ENCODE peak calls at places on chromosomes 5 and 9, in eight cellular contexts. S is GM06990; D is progenitor cell of endocrine pancreas; Z is PC-3; J is stimulated activated CD4-positive, alpha-beta T cell treated with anti-CD3 and anti-CD28 coated beads, Interleukin-2, amount 100 ng/mL, for 48 hours; R is NCI-H460; T is psoas muscle; G is fibroblast of mammary gland. F is an unnamed sample.

GRCh38 chr9:137071282-137071681 is 925 bp upstream of the SAPCD2 start:
- DNase-seq in T (no peak), S (no peak), J (no peak), G (no peak), R (no peak), D (no peak), Z (no peak), F (no peak)

GRCh38 chr9:127931092-127931881 is 710 bp upstream of the PIP5KL1 start:
- DNase-seq in D (no peak), G (peak), R (peak), S (no peak), T (no peak), Z (peak), J (no peak), F (peak)

GRCh38 chr9:129490583-129491485 is 130.1 kb downstream of the C9orf50 start:
- DNase-seq in R (no peak), D (no peak), J (no peak), S (no peak), Z (no peak), G (no peak), T (no peak), F (no peak)

GRCh38 chr5:1447772-1448361 is 2.6 kb upstream of the SLC6A3 start:
- DNase-seq in G (no peak), S (no peak), Z (no peak), T (peak), D (no peak), J (no peak), R (no peak), F (no peak)

GRCh38 chr9:136012651-136013050 is 51.5 kb upstream of the UBAC1 start:
- DNase-seq in Z (no peak), G (peak), S (no peak), D (no peak), J (no peak), T (peak), R (no peak), F (no peak)

GRCh38 chr5:13508559-13508958 is 435.9 kb downstream of the DNAH5 start:
- DNase-seq in S (no peak), J (no peak), G (no peak), Z (no peak), D (no peak), R (no peak), T (no peak), F (no peak)

GRCh38 chr9:4118666-4119065 is 181.2 kb downstream of the GLIS3 start:
- DNase-seq in T (no peak), R (no peak), G (no peak), S (no peak), J (no peak), Z (no peak), D (no peak), F (no peak)

GRCh38 chr5:150612405-150612804 is 28.1 kb upstream of the SYNPO start:
- DNase-seq in G (no peak), R (no peak), Z (no peak), D (no peak), T (no peak), J (no peak), S (no peak), F (no peak)

GRCh38 chr5:126531543-126532120 is 63.4 kb downstream of the ALDH7A1 start:
- DNase-seq in Z (no peak), J (no peak), D (no peak), R (no peak), G (peak), T (no peak), S (no peak), F (no peak)

GRCh38 chr5:73415617-73416016 is 33.0 kb downstream of the FOXD1 start:
- DNase-seq in Z (no peak), S (no peak), R (no peak), J (no peak), T (no peak), G (no peak), D (no peak), F (no peak)

GRCh38 chr9:72978724-72979123 is 25.9 kb upstream of the ALDH1A1 start:
- DNase-seq in T (no peak), Z (peak), J (no peak), D (no peak), R (no peak), G (no peak), S (no peak), F (no peak)

GRCh38 chr9:131609116-131609830 is 64.0 kb downstream of the PRRT1B start:
- DNase-seq in R (no peak), T (no peak), S (no peak), J (no peak), Z (no peak), D (no peak), G (peak), F (no peak)

GRCh38 chr5:59615272-59615671 is 278.3 kb downstream of the PDE4D start:
- DNase-seq in R (no peak), Z (peak), J (no peak), S (no peak), T (no peak), G (peak), D (no peak), F (no peak)

GRCh38 chr9:109805054-109805453 is 25.1 kb downstream of the PALM2AKAP2 start:
- DNase-seq in Z (no peak), S (no peak), T (no peak), D (no peak), J (no peak), R (no peak), G (peak), F (no peak)

GRCh38 chr5:39539470-39539869 is 114.7 kb upstream of the DAB2 start:
- DNase-seq in T (no peak), J (no peak), G (no peak), R (no peak), D (no peak), S (no peak), Z (no peak), F (no peak)

GRCh38 chr5:147055304-147055826 is 176.8 kb upstream of the PPP2R2B start:
- DNase-seq in D (no peak), Z (no peak), T (no peak), J (no peak), S (no peak), G (no peak), R (no peak), F (no peak)

GRCh38 chr5:181207214-181207959 is 2.4 kb upstream of the TRIM7 start:
- DNase-seq in Z (peak), J (peak), S (peak), R (peak), G (peak), T (peak), D (no peak), F (no peak)

GRCh38 chr5:52693279-52693678 is 94.4 kb upstream of the ITGA1 start:
- DNase-seq in G (peak), S (no peak), Z (peak), T (peak), R (peak), J (no peak), D (no peak), F (no peak)

GRCh38 chr9:97504381-97505216 is 3.1 kb downstream of the TMOD1 start:
- DNase-seq in T (no peak), Z (no peak), D (no peak), S (no peak), R (no peak), G (peak), J (no peak), F (no peak)

GRCh38 chr9:122382901-122383850 is 12.4 kb downstream of the PTGS1 start:
- DNase-seq in S (no peak), Z (no peak), R (no peak), J (no peak), D (no peak), G (peak), T (no peak), F (no peak)

GRCh38 chr5:132651838-132652476 is 6.0 kb upstream of the IL13 start:
- DNase-seq in R (no peak), J (no peak), T (no peak), D (no peak), S (no peak), G (no peak), Z (no peak), F (no peak)

GRCh38 chr5:36724429-36725332 is 118.3 kb downstream of the SLC1A3 start:
- DNase-seq in R (no peak), G (peak), J (no peak), D (no peak), S (peak), T (peak), Z (peak), F (peak)

GRCh38 chr9:21233258-21233657 is 5.2 kb upstream of the IFNA17 start:
- DNase-seq in T (no peak), R (no peak), J (no peak), D (no peak), S (no peak), Z (no peak), G (no peak), F (no peak)

GRCh38 chr9:125142560-125143376 is 560 bp downstream of the SCAI start:
- DNase-seq in R (no peak), J (peak), G (no peak), Z (no peak), T (no peak), D (peak), S (peak), F (peak)

GRCh38 chr5:91224969-91225368 is 158.1 kb downstream of the ARRDC3 start:
- DNase-seq in S (no peak), Z (no peak), D (no peak), T (no peak), R (no peak), G (no peak), J (no peak), F (no peak)

GRCh38 chr5:126868961-126869451 is 92.1 kb downstream of the LMNB1 start:
- DNase-seq in G (no peak), Z (no peak), J (peak), D (no peak), S (peak), T (no peak), R (no peak), F (peak)

GRCh38 chr5:137498301-137498735 is 808 bp downstream of the SPOCK1 start:
- DNase-seq in R (no peak), T (peak), D (peak), S (peak), J (no peak), Z (peak), G (peak), F (peak)

GRCh38 chr5:95861221-95861857 is 38.8 kb upstream of the GLRX start:
- DNase-seq in S (no peak), R (peak), J (no peak), G (peak), Z (peak), T (peak), D (no peak), F (no peak)

GRCh38 chr5:11992518-11992917 is 88.3 kb upstream of the CTNND2 start:
- DNase-seq in Z (peak), J (no peak), R (no peak), T (no peak), D (no peak), S (no peak), G (no peak), F (no peak)

GRCh38 chr9:129776566-129776937 is 23.7 kb upstream of the PTGES start:
- DNase-seq in J (no peak), T (peak), S (no peak), G (peak), D (no peak), R (no peak), Z (no peak), F (no peak)